ENCODE peak calls at places on chromosome 9, in five cellular contexts. M is fibroblast of villous mesenchyme; A is lower lobe of right lung; E is CD8-positive, alpha-beta T cell; T is ovary. F is an unnamed sample.

GRCh38 chr9:87179556-87180340 is 232.4 kb upstream of the GAS1 start:
- DNase-seq in M (no peak), A (no peak), E (no peak), T (no peak), F (no peak)

GRCh38 chr9:34332370-34332964 is 3.1 kb downstream of the NUDT2 start:
- DNase-seq in M (peak), A (no peak), E (no peak), T (no peak), F (peak)

GRCh38 chr9:130078547-130078946 is 24.8 kb downstream of the GPR107 start:
- DNase-seq in M (no peak), A (no peak), E (no peak), T (no peak), F (no peak)

GRCh38 chr9:104276709-104277245 is 182.7 kb downstream of the SMC2 start:
- DNase-seq in M (peak), A (no peak), E (no peak), T (no peak), F (peak)

GRCh38 chr9:96169901-96170300 is 132.1 kb downstream of the HSD17B3 start:
- DNase-seq in M (peak), A (no peak), E (no peak), T (no peak), F (no peak)

GRCh38 chr9:32351845-32352244 is 32.6 kb upstream of the ACO1 start:
- DNase-seq in M (no peak), A (no peak), E (no peak), T (no peak), F (no peak)

GRCh38 chr9:36398745-36399144 is 1.3 kb downstream of the RNF38 start:
- DNase-seq in M (peak), A (no peak), E (no peak), T (no peak), F (peak)

GRCh38 chr9:132572921-132573320 is 9.5 kb upstream of the BARHL1 start:
- DNase-seq in M (no peak), A (no peak), E (no peak), T (no peak), F (peak)

GRCh38 chr9:22913518-22913917 is 466.9 kb downstream of the DMRTA1 start:
- DNase-seq in M (no peak), A (no peak), E (no peak), T (no peak), F (no peak)

GRCh38 chr9:8382777-8383527 is 583.4 kb upstream of the DMAC1 start:
- DNase-seq in M (no peak), A (no peak), E (no peak), T (no peak), F (no peak)

GRCh38 chr9:77018058-77019009 is 1.1 kb upstream of the FOXB2 start:
- DNase-seq in M (no peak), A (no peak), E (no peak), T (no peak), F (no peak)

GRCh38 chr9:125984461-125984860 is 237.3 kb downstream of the PBX3 start:
- DNase-seq in M (no peak), A (no peak), E (no peak), T (no peak), F (no peak)

GRCh38 chr9:21933281-21933680 is 60.9 kb downstream of the CDKN2A start:
- DNase-seq in M (no peak), A (no peak), E (no peak), T (no peak), F (no peak)

DNA sequence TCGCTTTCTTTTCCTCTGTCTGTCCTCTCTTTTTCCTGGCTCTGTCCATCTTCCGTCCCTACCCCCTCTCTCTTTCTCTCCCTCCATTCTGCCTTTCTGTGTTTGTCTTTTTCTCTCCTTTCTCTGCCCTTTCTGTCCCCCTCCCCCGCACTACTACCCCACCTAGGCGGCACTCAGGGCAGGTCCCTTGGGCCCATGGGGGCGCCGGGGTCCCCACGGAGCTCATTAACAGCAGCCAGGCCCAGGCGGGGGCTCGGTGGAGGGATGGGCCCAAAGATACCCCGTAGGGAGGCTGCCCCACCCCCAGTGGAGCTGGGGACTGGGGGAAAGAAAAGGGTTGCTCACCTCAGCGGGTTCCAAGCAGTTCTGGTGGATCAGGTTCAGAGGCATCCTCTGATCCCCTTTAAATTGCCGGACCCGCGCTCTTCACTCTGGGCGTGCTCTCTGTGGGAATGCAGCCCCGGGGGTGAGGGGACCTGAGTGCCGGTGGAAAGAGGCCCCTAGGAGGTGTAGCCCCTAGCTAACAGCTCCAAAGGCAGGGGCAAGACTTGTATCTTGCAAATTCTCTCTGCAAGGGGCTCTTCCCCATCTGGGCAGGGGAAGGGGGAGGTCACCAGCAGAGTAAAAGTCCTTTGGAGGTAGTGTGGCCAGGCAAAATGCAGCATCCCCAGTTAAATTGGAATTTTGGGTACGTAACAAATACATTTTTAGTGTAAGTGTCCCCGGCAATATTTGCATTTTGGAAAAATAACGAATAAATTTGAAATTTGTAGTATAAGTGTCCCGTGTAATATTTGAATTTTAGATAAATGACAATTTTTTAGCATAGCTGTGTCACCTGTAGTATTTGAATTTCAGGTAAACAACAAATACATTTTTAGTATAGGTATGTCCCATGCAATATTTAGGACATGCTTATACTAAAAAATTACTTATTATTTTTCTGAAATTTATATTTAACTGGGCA is 7.4 kb downstream of the LHX2 start:
- DNase-seq in M (no peak), A (no peak), E (no peak), T (no peak), F (no peak)
- H3K4me3 ChIP-seq in M (no peak), A (no peak), E (no peak), T (no peak), F (peak)

DNA sequence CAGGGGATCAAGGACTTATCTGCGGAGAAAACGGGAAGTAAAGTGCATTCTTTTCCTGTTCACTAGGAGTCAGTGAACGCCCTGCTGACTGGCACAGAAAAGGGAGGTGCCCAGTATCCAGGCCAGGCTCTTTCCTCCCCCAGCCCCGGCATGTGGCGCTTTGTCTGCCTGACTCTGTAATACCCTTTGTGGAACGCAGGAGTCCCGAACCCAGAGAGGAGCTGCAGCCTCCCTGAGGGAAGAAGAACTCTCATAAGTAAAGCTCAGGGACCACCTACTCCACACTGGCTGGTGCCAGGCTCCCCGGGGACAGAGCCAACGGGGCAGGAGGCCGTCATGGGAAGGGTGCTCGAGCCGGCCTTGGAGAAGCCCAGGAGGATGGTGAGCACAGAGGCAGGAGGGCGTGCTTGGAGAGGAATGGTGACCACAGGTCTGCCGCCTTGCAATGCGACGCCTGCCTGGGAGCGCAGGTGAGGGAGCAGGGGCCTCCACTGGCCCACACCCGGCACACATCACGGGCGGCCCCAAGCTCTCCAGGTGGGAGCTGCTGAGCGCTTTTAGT is 31.5 kb downstream of the VAV2 start:
- DNase-seq in M (peak), A (peak), E (no peak), T (no peak), F (peak)
- TF ChIP-seq CTCF in M (no peak), A (peak), E (no peak), T (no peak), F (no peak)

DNA sequence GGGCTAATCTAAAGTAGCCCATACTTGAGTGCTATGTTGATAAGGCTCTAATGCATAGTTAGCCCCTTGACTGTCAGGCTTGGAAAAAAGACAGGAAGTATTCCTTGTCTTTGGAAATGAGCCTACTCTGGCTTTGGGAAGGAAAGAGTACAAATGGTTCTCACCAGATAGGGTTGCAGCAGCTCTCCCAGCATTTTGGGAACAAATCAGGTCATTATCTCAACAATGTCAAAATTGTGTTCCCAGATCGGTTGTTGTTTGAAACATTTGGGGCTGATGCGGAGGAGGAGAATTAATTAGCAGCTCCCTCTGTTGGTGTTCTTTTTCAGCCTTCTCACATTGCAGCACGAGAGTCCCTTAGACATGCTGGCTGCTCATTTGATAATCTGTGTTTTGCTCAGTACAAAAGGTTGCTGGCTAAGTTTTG is 294.7 kb upstream of the DMRT1 start:
- DNase-seq in M (peak), A (no peak), E (no peak), T (peak), F (no peak)
- H3K4me3 ChIP-seq in M (no peak), A (no peak), E (no peak), T (no peak), F (no peak)

GRCh38 chr9:131180454-131180853 is 55.1 kb downstream of the NUP214 start:
- DNase-seq in M (peak), A (no peak), E (no peak), T (peak), F (peak)

GRCh38 chr9:131178382-131178781 is 53.0 kb downstream of the NUP214 start:
- DNase-seq in M (peak), A (peak), E (peak), T (peak), F (peak)

GRCh38 chr9:131179561-131180219 is 54.3 kb downstream of the NUP214 start:
- DNase-seq in M (peak), A (no peak), E (no peak), T (no peak), F (peak)

GRCh38 chr9:131178895-131179294 is 53.5 kb downstream of the NUP214 start:
- DNase-seq in M (no peak), A (no peak), E (no peak), T (no peak), F (no peak)

GRCh38 chr9:131181091-131181681 is 55.8 kb downstream of the NUP214 start:
- DNase-seq in M (no peak), A (no peak), E (no peak), T (no peak), F (no peak)
- TF ChIP-seq CTCF in M (peak), A (no peak), E (peak), T (no peak), F (peak)

DNA sequence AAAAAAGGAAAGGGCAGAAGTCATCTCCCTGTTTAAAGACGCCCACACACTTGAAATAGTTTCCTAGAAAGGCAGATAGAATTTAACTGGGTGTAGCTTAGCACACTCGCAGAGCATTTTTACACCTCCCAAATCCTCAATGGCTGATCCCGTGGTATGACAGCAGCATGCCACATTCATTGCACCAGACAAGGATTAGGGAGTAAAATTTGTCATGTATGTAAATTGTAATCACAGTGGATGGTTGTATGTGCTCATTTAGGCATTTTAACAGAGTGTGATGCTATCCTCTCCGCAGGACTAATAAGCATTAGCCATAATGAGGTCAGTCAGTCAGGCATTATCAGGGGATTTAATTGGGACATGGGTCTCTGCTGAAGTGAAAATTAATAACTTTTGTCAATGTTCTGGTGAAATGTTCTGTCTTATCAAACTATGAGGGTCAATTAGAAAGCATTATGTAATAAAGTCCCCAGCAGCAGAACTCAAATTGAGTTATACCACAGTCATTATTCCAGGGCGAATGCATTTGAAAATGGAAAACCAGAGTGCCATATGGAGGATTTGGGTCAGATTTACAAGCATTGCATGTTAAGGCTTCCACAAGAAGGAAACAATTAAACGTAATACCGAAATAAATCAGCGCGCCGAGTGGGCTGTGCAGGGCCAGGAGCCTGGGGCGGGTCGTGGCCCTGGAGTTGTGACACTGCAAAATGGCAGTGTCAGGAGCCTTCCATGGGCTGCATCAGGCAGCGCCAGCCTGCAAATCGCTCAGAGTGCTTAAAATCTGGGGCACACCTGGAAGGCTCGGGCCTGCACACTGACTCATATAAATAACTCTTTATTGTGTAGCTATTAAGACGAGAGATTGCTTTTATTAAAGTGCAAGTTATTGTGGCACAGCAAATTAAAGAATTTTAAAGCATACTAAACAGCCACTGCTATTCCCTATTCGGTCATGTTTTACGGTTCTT is 602.1 kb downstream of the BNC2 start:
- DNase-seq in M (no peak), A (no peak), E (no peak), T (no peak), F (no peak)
- H3K4me3 ChIP-seq in M (peak), A (peak), E (no peak), T (no peak), F (peak)

F was measured in AG10803.